ENCODE peak calls at places on chromosomes 4 and X, in ten cellular contexts. F is AG08395; W is neural crest cell; N is IMR-90; A is heart left ventricle; H is upper lobe of right lung; T is CD4-positive, CD25-positive, alpha-beta regulatory T cell; B is activated CD4-positive, alpha-beta T cell treated with anti-CD3 and anti-CD28 coated beads, Interleukin-2, amount 50 U/mL, for 4 hours; D is testis; O is ELF-1. R is an unnamed sample.

GRCh38 chr4:25859429-25860148 is 3.2 kb downstream of the SEL1L3 start:
- DNase-seq in F (no peak), W (no peak), N (no peak), A (no peak), H (no peak), T (peak), B (no peak), D (no peak), O (no peak), R (no peak)

GRCh38 chr4:98584265-98584664 is 74.1 kb downstream of the TSPAN5 start:
- DNase-seq in F (no peak), W (no peak), N (peak), A (no peak), H (no peak), T (no peak), B (no peak), D (no peak), O (no peak), R (no peak)

GRCh38 chr4:165136529-165136928 is 23.9 kb upstream of the TMEM192 start:
- DNase-seq in F (no peak), W (no peak), N (no peak), A (no peak), H (no peak), T (no peak), B (no peak), D (no peak), O (no peak), R (no peak)

GRCh38 chrX:31384471-31384870 is 312.6 kb upstream of the FTHL17 start:
- DNase-seq in F (no peak), W (no peak), N (no peak), A (no peak), H (no peak), T (no peak), B (no peak), D (no peak), O (no peak), R (no peak)

GRCh38 chr4:158159054-158159717 is 13.6 kb downstream of the GASK1B start:
- DNase-seq in F (no peak), W (no peak), N (peak), A (no peak), H (no peak), T (no peak), B (no peak), D (no peak), O (no peak), R (no peak)

GRCh38 chr4:185925910-185926360 is 113.9 kb upstream of the SORBS2 start:
- DNase-seq in F (no peak), W (no peak), N (no peak), A (peak), H (no peak), T (no peak), B (no peak), D (peak), O (peak), R (no peak)

GRCh38 chr4:188002346-188002745 is 6.8 kb downstream of the ZFP42 start:
- DNase-seq in F (no peak), W (no peak), N (peak), A (no peak), H (no peak), T (no peak), B (no peak), D (no peak), O (no peak), R (no peak)

GRCh38 chrX:37348237-37349130 is 680 bp upstream of the PRRG1 start:
- DNase-seq in F (no peak), W (no peak), N (peak), A (no peak), H (no peak), T (no peak), B (no peak), D (no peak), O (no peak), R (no peak)

GRCh38 chr4:27048350-27049100 is 187.9 kb downstream of the STIM2 start:
- DNase-seq in F (peak), W (no peak), N (peak), A (no peak), H (no peak), T (peak), B (no peak), D (no peak), O (peak), R (no peak)

GRCh38 chr4:3790006-3790561 is 23.9 kb downstream of the ADRA2C start:
- DNase-seq in F (no peak), W (no peak), N (no peak), A (no peak), H (no peak), T (no peak), B (no peak), D (no peak), O (no peak), R (no peak)

GRCh38 chr4:571838-572572 is 4.1 kb downstream of the TMEM271 start:
- DNase-seq in F (no peak), W (no peak), N (no peak), A (no peak), H (peak), T (no peak), B (no peak), D (no peak), O (no peak), R (no peak)

GRCh38 chrX:8284131-8284530 is 113.1 kb upstream of the VCX2 start:
- DNase-seq in F (no peak), W (no peak), N (no peak), A (no peak), H (no peak), T (no peak), B (no peak), D (no peak), O (no peak), R (no peak)

GRCh38 chrX:149504226-149504914 is 736 bp downstream of the IDS start:
- DNase-seq in F (no peak), W (no peak), N (no peak), A (no peak), H (peak), T (peak), B (peak), D (no peak), O (peak), R (peak)

GRCh38 chrX:123088331-123088730 is 95.7 kb upstream of the GRIA3 start:
- DNase-seq in F (no peak), W (no peak), N (no peak), A (no peak), H (no peak), T (no peak), B (no peak), D (no peak), O (no peak), R (no peak)

GRCh38 chrX:37926700-37927099 is 79.3 kb upstream of the DYNLT3 start:
- DNase-seq in F (peak), W (no peak), N (peak), A (no peak), H (no peak), T (peak), B (no peak), D (no peak), O (no peak), R (no peak)

GRCh38 chr4:159146454-159146853 is 43.6 kb downstream of the RAPGEF2 start:
- DNase-seq in F (no peak), W (no peak), N (peak), A (no peak), H (no peak), T (no peak), B (no peak), D (no peak), O (no peak), R (no peak)

GRCh38 chr4:137278431-137278830 is 253.9 kb downstream of the PCDH18 start:
- DNase-seq in F (no peak), W (no peak), N (no peak), A (no peak), H (no peak), T (no peak), B (no peak), D (no peak), O (no peak), R (no peak)

GRCh38 chrX:116194649-116195048 is 24.1 kb downstream of the AGTR2 start:
- DNase-seq in F (no peak), W (no peak), N (no peak), A (no peak), H (no peak), T (no peak), B (no peak), D (no peak), O (no peak), R (no peak)

GRCh38 chrX:11558972-11559371 is 106.7 kb downstream of the ARHGAP6 start:
- DNase-seq in F (no peak), W (no peak), N (no peak), A (no peak), H (peak), T (peak), B (peak), D (no peak), O (peak), R (peak)

GRCh38 chr4:37994569-37994968 is 34.4 kb downstream of the PTTG2 start:
- DNase-seq in F (no peak), W (no peak), N (no peak), A (no peak), H (no peak), T (peak), B (no peak), D (no peak), O (peak), R (no peak)

GRCh38 chr4:1470816-1471442 is 64.7 kb upstream of the NKX1-1 start:
- DNase-seq in F (no peak), W (no peak), N (no peak), A (no peak), H (no peak), T (no peak), B (no peak), D (no peak), O (no peak), R (no peak)

GRCh38 chr4:36651253-36651652 is 369.8 kb downstream of the DTHD1 start:
- DNase-seq in F (no peak), W (no peak), N (no peak), A (no peak), H (no peak), T (peak), B (no peak), D (no peak), O (no peak), R (no peak)

GRCh38 chr4:183905593-183906485 is 732 bp downstream of the STOX2 start:
- DNase-seq in F (peak), W (peak), N (peak), A (peak), H (peak), T (peak), B (no peak), D (peak), O (peak), R (peak)

R was measured in endothelial cell.